ENCODE peak calls at places on chromosome 4, in four cellular contexts. G, E, S and Z are unnamed samples. For H3K9me3 and H3K36me3, the result is how much of the 10 kb centered on the place peaks cover.

GRCh38 chr4:87718221-87718620 is 68.1 kb downstream of the DMP1 start:
- DNase-seq in G (no peak), E (no peak), S (no peak), Z (no peak)

GRCh38 chr4:174996079-174996478 is 77.9 kb downstream of the ADAM29 start:
- DNase-seq in G (no peak), E (no peak), S (no peak), Z (no peak)

GRCh38 chr4:150343796-150344195 is 238.2 kb upstream of the MAB21L2 start:
- DNase-seq in G (no peak), E (no peak), S (no peak), Z (no peak)

GRCh38 chr4:109263721-109264120 is 38.7 kb downstream of the COL25A1 start:
- DNase-seq in G (no peak), E (no peak), S (no peak), Z (no peak)

GRCh38 chr4:95038791-95039190 is 281.0 kb downstream of the BMPR1B start:
- DNase-seq in G (no peak), E (peak), S (no peak), Z (no peak)

GRCh38 chr4:100849319-100849718 is 331.5 kb upstream of the EMCN start:
- DNase-seq in G (no peak), E (no peak), S (no peak), Z (no peak)

GRCh38 chr4:177574446-177574845 is 132.2 kb upstream of the AGA start:
- DNase-seq in G (no peak), E (peak), S (no peak), Z (no peak)

GRCh38 chr4:93748380-93748779 is 80.2 kb upstream of the ATOH1 start:
- DNase-seq in G (no peak), E (no peak), S (peak), Z (no peak)

GRCh38 chr4:72846280-72847111 is 223.0 kb downstream of the COX18 start:
- DNase-seq in G (no peak), E (peak), S (no peak), Z (peak)

GRCh38 chr4:36187723-36188333 is 56.5 kb downstream of the ARAP2 start:
- DNase-seq in G (no peak), E (peak), S (peak), Z (no peak)

GRCh38 chr4:89158884-89159503 is 47.7 kb downstream of the TIGD2 start:
- DNase-seq in G (no peak), E (peak), S (peak), Z (no peak)

GRCh38 chr4:109998867-109999303 is 86.2 kb downstream of the EGF start:
- DNase-seq in G (peak), E (peak), S (peak), Z (no peak)

GRCh38 chr4:153519677-153520076 is 53.5 kb downstream of the TMEM131L start:
- DNase-seq in G (no peak), E (no peak), S (no peak), Z (peak)

GRCh38 chr4:125826801-125827200 is 512.0 kb downstream of the FAT4 start:
- DNase-seq in G (no peak), E (peak), S (no peak), Z (no peak)

GRCh38 chr4:10101559-10102192 is 14.9 kb downstream of the WDR1 start:
- DNase-seq in G (no peak), E (no peak), S (no peak), Z (no peak)

GRCh38 chr4:164396439-164396838 is 357.5 kb upstream of the SMIM31 start:
- DNase-seq in G (no peak), E (peak), S (no peak), Z (peak)

GRCh38 chr4:158913766-158914165 is 144.9 kb downstream of the FNIP2 start:
- DNase-seq in G (no peak), E (no peak), S (no peak), Z (no peak)

GRCh38 chr4:102761478-102761790 is 666 bp upstream of the MANBA start:
- DNase-seq in G (no peak), E (peak), S (no peak), Z (no peak)

GRCh38 chr4:143300860-143301259 is 35.8 kb upstream of the GAB1 start:
- DNase-seq in G (no peak), E (no peak), S (no peak), Z (no peak)

GRCh38 chr4:183825346-183825745 is 79.8 kb upstream of the STOX2 start:
- DNase-seq in G (no peak), E (no peak), S (no peak), Z (no peak)

GRCh38 chr4:24226667-24227066 is 336.8 kb upstream of the PPARGC1A start:
- DNase-seq in G (no peak), E (peak), S (no peak), Z (no peak)

GRCh38 chr4:79575709-79576479 is 167.9 kb upstream of the GK2 start:
- DNase-seq in G (no peak), E (no peak), S (no peak), Z (no peak)

GRCh38 chr4:23070848-23071570 is 378.3 kb downstream of the GBA3 start:
- DNase-seq in G (no peak), E (no peak), S (no peak), Z (no peak)

GRCh38 chr4:17490575-17491059 is 21.3 kb downstream of the QDPR start:
- DNase-seq in G (no peak), E (no peak), S (no peak), Z (peak)
- H3K9me3 ChIP-seq in G (under half), E (under half), S (under half), Z (under half)

DNA sequence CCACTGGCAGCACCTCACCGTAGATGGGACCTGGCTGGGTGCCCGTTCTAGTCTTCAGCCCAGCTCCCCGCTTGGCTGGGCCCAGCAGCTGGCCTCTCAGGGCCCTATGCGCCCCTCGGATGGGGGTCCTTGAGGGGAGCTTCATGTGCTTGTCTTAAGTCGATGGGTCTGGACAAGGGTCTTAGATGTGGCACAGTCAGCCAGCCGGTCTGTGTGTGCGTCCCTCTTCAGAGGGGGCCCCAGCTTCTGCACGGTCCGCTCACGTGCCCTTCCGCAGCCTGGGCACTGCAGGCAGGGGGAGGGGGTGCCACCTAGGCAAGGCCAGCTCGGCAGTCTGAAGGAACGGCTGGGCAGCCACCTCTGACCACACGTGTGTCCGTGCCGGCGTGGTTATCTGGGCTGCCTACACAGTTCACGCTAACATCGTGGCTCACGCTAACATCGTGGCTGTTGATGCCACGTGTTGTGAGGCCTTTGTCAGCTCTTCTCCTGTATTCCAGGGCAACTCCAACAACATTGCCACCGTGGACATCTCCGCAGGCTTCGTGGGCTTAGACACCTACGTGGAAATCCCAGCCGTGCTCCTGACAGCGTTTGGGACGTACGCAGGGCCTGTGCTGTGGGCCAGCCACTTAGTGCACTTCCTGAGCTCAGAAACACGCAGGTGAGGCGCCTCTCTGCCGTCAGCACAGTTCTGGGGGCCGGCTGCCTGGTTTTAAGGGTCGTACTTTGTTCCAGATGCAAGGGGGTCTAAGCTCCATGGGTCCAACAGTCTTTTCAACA is 34.5 kb downstream of the PIGG start:
- DNase-seq in G (no peak), E (no peak), S (no peak), Z (no peak)
- H3K36me3 ChIP-seq in G (half or more), E (under half), S (under half), Z (half or more)

GRCh38 chr4:173325007-173325736 is 9.0 kb downstream of the HMGB2 start:
- DNase-seq in G (no peak), E (no peak), S (no peak), Z (no peak)
- H3K9me3 ChIP-seq in G (under half), E (under half), S (under half), Z (under half)

DNA sequence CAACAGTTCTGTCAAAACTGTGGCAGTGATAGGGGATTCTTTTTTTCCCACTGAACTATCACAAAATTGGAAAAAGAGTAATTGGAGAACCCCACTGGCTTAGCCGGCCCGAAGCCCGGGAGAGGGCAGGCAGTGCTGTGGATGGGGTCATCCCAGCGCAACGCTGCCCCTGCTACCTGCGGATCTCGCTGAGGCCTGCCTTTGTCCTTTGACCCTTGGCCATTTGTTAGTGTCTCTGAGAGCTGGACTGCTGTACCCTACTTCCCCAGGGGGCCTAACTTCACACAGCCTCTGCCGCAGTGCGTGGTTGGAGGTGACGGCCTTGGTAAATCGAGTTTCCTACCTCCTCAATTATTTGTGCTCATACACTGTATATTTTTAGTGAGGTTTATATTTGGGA is 43.0 kb upstream of the MSANTD1 start:
- DNase-seq in G (no peak), E (no peak), S (no peak), Z (no peak)
- H3K36me3 ChIP-seq in G (under half), E (under half), S (half or more), Z (under half)

GRCh38 chr4:252065-252601 is 53.1 kb downstream of the ZNF732 start:
- DNase-seq in G (no peak), E (no peak), S (no peak), Z (no peak)

GRCh38 chr4:256492-256891 is 48.8 kb downstream of the ZNF732 start:
- DNase-seq in G (no peak), E (no peak), S (no peak), Z (no peak)

GRCh38 chr4:253936-254756 is 51.1 kb downstream of the ZNF732 start:
- DNase-seq in G (no peak), E (no peak), S (no peak), Z (no peak)
- H3K9me3 ChIP-seq in G (under half), E (under half), S (under half), Z (under half)

DNA sequence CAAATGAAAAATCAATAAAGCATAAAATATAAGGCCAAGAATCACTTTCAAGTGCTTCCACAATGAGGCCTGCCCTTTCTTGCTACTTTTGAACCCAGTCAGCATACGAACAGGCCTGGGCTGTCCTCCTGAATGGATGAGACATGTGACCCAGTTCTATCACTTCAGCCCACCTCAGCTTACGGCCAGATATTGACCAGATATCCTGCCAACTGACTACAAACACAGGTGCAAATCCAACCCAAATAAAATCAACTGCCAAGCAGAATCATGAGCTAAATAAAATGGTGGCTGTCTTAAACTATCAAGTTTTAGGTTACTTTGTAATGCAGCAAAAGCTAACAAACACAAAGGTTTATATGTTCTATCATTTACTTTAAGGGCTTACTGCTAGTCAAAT is 53.7 kb downstream of the PDS5A start:
- DNase-seq in G (no peak), E (no peak), S (no peak), Z (no peak)
- H3K36me3 ChIP-seq in G (under half), E (under half), S (under half), Z (under half)

GRCh38 chr4:7415927-7416686 is 18.6 kb downstream of the PSAPL1 start:
- DNase-seq in G (no peak), E (no peak), S (no peak), Z (no peak)

GRCh38 chr4:7412586-7412975 is 22.1 kb downstream of the PSAPL1 start:
- DNase-seq in G (no peak), E (no peak), S (no peak), Z (no peak)

GRCh38 chr4:7416745-7417432 is 17.8 kb downstream of the PSAPL1 start:
- DNase-seq in G (no peak), E (no peak), S (no peak), Z (no peak)

GRCh38 chr4:7414046-7414445 is 20.7 kb downstream of the PSAPL1 start:
- DNase-seq in G (no peak), E (no peak), S (no peak), Z (no peak)

DNA sequence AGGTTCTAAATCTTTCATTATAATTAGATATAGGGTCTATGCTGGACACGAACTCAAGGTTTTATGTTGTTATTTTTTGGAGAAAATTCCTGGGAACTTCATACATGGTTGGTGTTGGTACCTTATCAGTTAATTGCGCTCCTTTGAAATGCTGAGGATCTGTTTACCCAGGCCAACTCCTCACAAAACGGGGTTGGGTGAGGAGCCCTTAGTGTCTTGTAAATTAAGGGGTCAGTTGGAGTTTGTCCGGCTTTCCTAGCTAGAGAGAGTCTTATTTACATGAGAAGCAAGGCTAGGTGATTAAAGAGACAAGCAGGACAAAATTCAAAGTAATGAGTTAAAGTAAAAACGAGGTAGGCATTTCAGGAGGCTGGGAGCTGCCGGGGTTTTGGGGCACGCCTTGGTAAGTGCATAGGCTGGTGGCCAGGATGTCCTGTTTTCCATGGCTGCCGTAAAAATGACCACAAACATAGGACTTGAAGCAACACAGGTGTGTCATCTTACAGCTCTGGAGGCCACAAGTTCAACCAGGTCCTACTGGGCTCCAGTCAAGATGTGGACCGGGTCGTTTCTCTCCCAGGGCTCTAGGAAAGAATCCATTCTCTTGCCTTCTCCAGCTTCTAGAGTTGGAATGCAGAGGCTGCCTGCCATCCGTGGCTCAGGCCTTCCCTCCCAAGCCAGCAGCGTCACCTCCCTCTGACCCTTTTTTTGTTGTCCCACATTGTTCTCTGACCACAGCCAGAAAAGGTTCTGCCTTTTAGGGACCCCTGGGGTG is 19.8 kb downstream of the PSAPL1 start:
- DNase-seq in G (no peak), E (no peak), S (no peak), Z (no peak)
- H3K9me3 ChIP-seq in G (under half), E (under half), S (under half), Z (under half)

GRCh38 chr4:3522326-3522640 is 9.9 kb downstream of the LRPAP1 start:
- DNase-seq in G (no peak), E (no peak), S (no peak), Z (no peak)
- H3K36me3 ChIP-seq in G (half or more), E (under half), S (under half), Z (under half)